ENCODE peak calls at places on chromosome 13, in nine cellular contexts. Z is psoas muscle; O is PC-9; I is adrenal gland; V is ascending aorta; W is breast epithelium; L is A673; Q is effector memory CD4-positive, alpha-beta T cell; P is small intestine. C is an unnamed sample.

GRCh38 chr13:52158629-52159158 is 703 bp downstream of the NEK3 start:
- DNase-seq in I (peak; percentile 36), P (peak; percentile 53), V (no peak), W (no peak), Q (no peak), O (no peak), L (peak; percentile 37), Z (peak; percentile 52), C (no peak)

GRCh38 chr13:49904729-49905456 is 31.2 kb downstream of the SPRYD7 start:
- DNase-seq in O (no peak), W (no peak), V (no peak), P (no peak), Z (no peak), Q (no peak), I (no peak), L (no peak), C (no peak)

GRCh38 chr13:101416181-101417042 is at the start of gene NALCN:
- DNase-seq in P (no peak), I (peak; percentile 7), V (peak; percentile 74), L (peak; percentile 25), O (peak; percentile 51), W (no peak), Z (peak; percentile 54), Q (no peak), C (peak; percentile 79)

GRCh38 chr13:101289764-101290163 is 126.5 kb downstream of the NALCN start:
- DNase-seq in L (peak; percentile 62), P (peak; percentile 6), I (no peak), Z (no peak), W (no peak), Q (peak; percentile 6), O (no peak), V (no peak), C (no peak)

GRCh38 chr13:113753171-113753570 is 5.9 kb upstream of the TMEM255B start:
- DNase-seq in I (no peak), V (no peak), O (no peak), Z (no peak), P (peak; percentile 94), Q (no peak), L (no peak), W (no peak), C (no peak)

GRCh38 chr13:98885605-98886004 is 92.3 kb downstream of the DOCK9 start:
- DNase-seq in Q (no peak), P (no peak), W (no peak), Z (no peak), L (no peak), I (no peak), V (no peak), O (no peak), C (no peak)

GRCh38 chr13:46804391-46804815 is 7.4 kb upstream of the ESD start:
- DNase-seq in P (no peak), I (no peak), Q (no peak), W (no peak), L (no peak), O (peak; percentile 78), Z (no peak), V (no peak), C (peak; percentile 15)

GRCh38 chr13:77084755-77085154 is 57.8 kb upstream of the FBXL3 start:
- DNase-seq in V (no peak), L (no peak), Z (no peak), Q (no peak), I (no peak), W (no peak), P (no peak), O (no peak), C (no peak)

GRCh38 chr13:34416833-34417425 is 525.1 kb upstream of the NBEA start:
- DNase-seq in O (peak; percentile 37), L (no peak), W (no peak), Z (peak; percentile 68), I (peak; percentile 31), P (no peak), V (peak; percentile 64), Q (no peak), C (no peak)

GRCh38 chr13:40648040-40648439 is 18.4 kb downstream of the FOXO1 start:
- DNase-seq in W (no peak), O (no peak), Q (no peak), P (peak; percentile 74), Z (no peak), I (no peak), L (peak; percentile 20), V (no peak), C (no peak)

GRCh38 chr13:111181977-111182376 is 66.9 kb downstream of the ARHGEF7 start:
- DNase-seq in O (peak; percentile 5), V (no peak), P (no peak), Z (no peak), W (no peak), L (no peak), I (no peak), Q (no peak), C (no peak)
- H3K4me1 ChIP-seq in O (no peaks in the 10 kb centered on the region), V (peaks cover 57% of the 10 kb centered on the region), P (no peaks in the 10 kb centered on the region), Z (peaks cover 85% of the 10 kb centered on the region), W (no peaks in the 10 kb centered on the region), L (peaks cover 31% of the 10 kb centered on the region), I (peaks cover 19% of the 10 kb centered on the region), Q (peaks cover 62% of the 10 kb centered on the region), C (peaks cover 6% of the 10 kb centered on the region)

DNA sequence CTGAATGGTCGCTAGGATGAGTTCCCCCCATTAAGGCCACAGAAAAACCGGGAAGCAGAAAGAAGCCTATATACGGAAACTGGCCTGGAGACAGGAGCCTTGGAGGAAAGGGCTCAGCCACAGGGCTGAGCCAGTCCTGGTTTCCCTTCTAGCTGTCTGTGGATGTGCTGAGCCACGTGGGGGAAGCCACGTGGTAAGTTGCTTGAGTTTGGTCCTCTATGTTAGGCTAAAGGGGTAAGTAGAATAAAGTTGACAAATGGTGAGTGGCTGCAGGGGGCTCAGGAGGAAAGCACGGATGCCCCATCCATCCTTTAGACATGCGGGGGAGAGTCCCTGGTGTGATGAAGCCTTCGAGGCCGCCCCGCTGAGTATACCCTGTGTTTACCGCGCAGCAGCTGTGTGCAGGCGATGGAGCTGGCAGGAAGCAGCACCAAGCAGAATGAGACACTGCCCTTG is 52.5 kb upstream of the LATS2 start:
- DNase-seq in L (no peak), V (no peak), W (no peak), P (no peak), I (no peak), Q (no peak), Z (no peak), O (no peak), C (no peak)
- H3K27ac ChIP-seq in L (no peak overlapping the region), V (no peak overlapping the region), W (no peak overlapping the region), P (no peak overlapping the region), I (no peak overlapping the region), Q (no peak overlapping the region), Z (no peak overlapping the region), O (no peak overlapping the region), C (no peak overlapping the region)

DNA sequence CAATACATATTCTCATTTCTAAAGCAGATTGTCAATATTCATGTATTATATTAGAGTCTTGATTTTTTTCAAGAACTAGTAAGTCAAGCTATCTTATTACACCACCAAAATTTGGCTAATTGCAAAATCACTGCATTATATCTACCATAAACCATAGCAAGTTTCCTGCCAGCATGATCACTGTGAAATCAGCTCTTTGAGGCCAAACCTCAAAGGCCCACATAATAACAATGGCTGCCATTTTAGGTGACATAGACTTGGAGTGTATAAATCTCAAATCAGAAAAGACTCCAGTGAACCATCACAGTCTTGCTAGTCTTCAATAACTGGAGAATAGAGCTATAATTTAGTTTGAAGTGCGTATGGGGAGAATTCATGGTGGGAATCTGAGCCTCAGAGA is 117.6 kb upstream of the FNDC3A start:
- DNase-seq in O (no peak), V (no peak), W (no peak), L (no peak), Z (no peak), Q (no peak), I (no peak), P (no peak), C (no peak)
- H3K4me3 ChIP-seq in O (no peak overlapping the region), V (no peak overlapping the region), W (no peak overlapping the region), L (no peak overlapping the region), Z (no peak overlapping the region), Q (no peak overlapping the region), I (no peak overlapping the region), P (no peak overlapping the region), C (no peak overlapping the region)

DNA sequence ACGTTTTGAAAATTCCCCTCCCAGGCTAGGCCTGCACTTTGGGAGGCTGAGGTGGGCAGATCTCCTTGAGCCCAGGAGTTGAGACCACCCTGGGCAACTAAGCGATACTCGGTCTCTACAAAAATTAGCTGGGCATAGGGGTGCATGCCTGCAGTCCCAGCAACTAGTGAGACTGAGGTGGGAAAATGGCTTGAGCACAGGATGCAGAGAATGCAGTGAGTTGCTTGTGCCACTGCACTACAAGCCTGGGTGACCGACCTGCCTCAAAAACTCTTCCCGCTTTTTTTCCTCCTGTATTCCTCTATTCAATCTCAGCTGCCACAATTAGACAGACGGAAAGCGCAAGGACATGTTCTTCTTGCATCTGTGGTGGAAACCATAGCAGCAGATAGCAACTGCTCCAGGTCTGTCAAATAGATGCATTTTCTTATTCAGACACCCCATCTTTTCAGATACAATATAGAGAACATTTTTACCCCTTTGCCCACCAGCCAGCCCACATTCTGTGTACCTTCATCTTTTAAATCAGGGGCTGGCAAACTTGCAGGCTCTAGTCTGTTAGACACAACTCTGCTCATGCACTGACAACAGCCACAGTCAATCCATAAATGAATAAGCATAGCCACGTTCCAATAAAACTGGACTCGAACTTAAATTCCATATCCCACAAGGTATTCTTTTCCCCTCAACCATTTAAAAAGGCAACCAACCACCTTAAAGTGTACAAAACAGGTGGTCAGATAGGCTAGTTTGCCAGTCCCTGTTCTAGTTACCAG is 4.8 kb downstream of the TPT1 start:
- DNase-seq in L (no peak), Q (no peak), P (no peak), Z (no peak), O (no peak), V (no peak), I (no peak), W (no peak), C (no peak)
- H3K4me1 ChIP-seq in L (peaks cover 83% of the 10 kb centered on the region), Q (peaks cover 55% of the 10 kb centered on the region), P (peaks cover 11% of the 10 kb centered on the region), Z (peaks cover 83% of the 10 kb centered on the region), O (peaks cover 86% of the 10 kb centered on the region), V (peaks cover 64% of the 10 kb centered on the region), I (peaks cover 28% of the 10 kb centered on the region), W (no peaks in the 10 kb centered on the region), C (peaks cover 42% of the 10 kb centered on the region)

C was measured in left lung.